ENCODE peak calls at places on chromosomes 12 and 14, in six cellular contexts. N is cardiac fibroblast, Z is neural progenitor cell, S is GM12865, A is GM23338, B is fibroblast of mammary gland. E is an unnamed sample.

GRCh38 chr12:56267443-56268071 is 815 bp downstream of the COQ10A start:
- DNase-seq in N (peak), A (peak), B (peak), Z (peak), S (peak), E (no peak)

GRCh38 chr12:62653740-62654139 is 187.1 kb downstream of the MON2 start:
- DNase-seq in Z (peak), N (no peak), A (peak), S (no peak), B (no peak), E (no peak)

GRCh38 chr14:61584258-61584657 is 111.1 kb upstream of the HIF1A start:
- DNase-seq in A (no peak), N (peak), S (no peak), Z (no peak), B (peak), E (no peak)

GRCh38 chr12:3220382-3221321 is 143.5 kb downstream of the TSPAN9 start:
- DNase-seq in A (no peak), S (no peak), N (no peak), B (no peak), Z (no peak), E (no peak)

GRCh38 chr12:8827551-8828347 is 5.3 kb downstream of the A2ML1 start:
- DNase-seq in B (no peak), Z (no peak), N (no peak), S (no peak), A (no peak), E (no peak)

GRCh38 chr12:20493924-20494323 is 125.6 kb downstream of the PDE3A start:
- DNase-seq in A (no peak), Z (no peak), N (peak), S (no peak), B (no peak), E (no peak)

GRCh38 chr14:63276492-63277342 is 42.0 kb downstream of the GPHB5 start:
- DNase-seq in B (peak), Z (peak), N (peak), S (peak), A (peak), E (peak)

GRCh38 chr14:61129168-61129745 is 148.2 kb downstream of the SLC38A6 start:
- DNase-seq in S (no peak), A (no peak), N (no peak), Z (no peak), B (no peak), E (no peak)

GRCh38 chr12:52903285-52903854 is 1.5 kb downstream of the KRT8 start:
- DNase-seq in S (peak), B (peak), A (peak), N (peak), Z (peak), E (peak)

GRCh38 chr12:111063296-111064026 is 143.1 kb upstream of the MYL2 start:
- DNase-seq in S (no peak), B (peak), Z (no peak), N (peak), A (no peak), E (no peak)

GRCh38 chr12:72072613-72073212 is 134.1 kb downstream of the TPH2 start:
- DNase-seq in A (no peak), S (no peak), B (no peak), N (no peak), Z (no peak), E (no peak)

GRCh38 chr14:93936245-93936644 is 9.1 kb downstream of the FAM181A start:
- DNase-seq in B (no peak), A (peak), N (no peak), Z (peak), S (peak), E (no peak)

GRCh38 chr12:62631531-62632520 is 165.2 kb downstream of the MON2 start:
- DNase-seq in A (peak), S (peak), B (peak), Z (peak), N (peak), E (peak)

GRCh38 chr12:48442191-48442828 is 30.0 kb upstream of the ANP32D start:
- DNase-seq in Z (peak), N (no peak), A (peak), S (peak), B (no peak), E (no peak)

GRCh38 chr12:114920828-114921579 is 237.0 kb upstream of the TBX3 start:
- DNase-seq in A (no peak), B (peak), S (no peak), N (peak), Z (no peak), E (no peak)

GRCh38 chr14:104752338-104752734 is 611 bp upstream of the SIVA1 start:
- DNase-seq in S (no peak), B (no peak), A (no peak), Z (no peak), N (no peak), E (no peak)

GRCh38 chr14:86799244-86799647 is 1193.7 kb downstream of the GALC start:
- DNase-seq in S (no peak), N (peak), B (peak), A (no peak), Z (no peak), E (peak)
- TF ChIP-seq CTCF in S (no peak), N (no peak), B (peak), A (no peak), Z (no peak), E (no peak)

GRCh38 chr12:51059086-51059485 is 11.0 kb downstream of the LETMD1 start:
- DNase-seq in S (no peak), B (no peak), A (no peak), N (no peak), Z (no peak), E (no peak)
- TF ChIP-seq CTCF in S (no peak), B (no peak), A (no peak), N (no peak), Z (no peak), E (no peak)

GRCh38 chr12:77734489-77734888 is 96.2 kb upstream of the NAV3 start:
- DNase-seq in S (no peak), N (peak), Z (no peak), B (peak), A (no peak), E (no peak)

GRCh38 chr12:77741974-77742517 is 88.6 kb upstream of the NAV3 start:
- DNase-seq in S (no peak), A (no peak), Z (no peak), B (no peak), N (no peak), E (no peak)

DNA sequence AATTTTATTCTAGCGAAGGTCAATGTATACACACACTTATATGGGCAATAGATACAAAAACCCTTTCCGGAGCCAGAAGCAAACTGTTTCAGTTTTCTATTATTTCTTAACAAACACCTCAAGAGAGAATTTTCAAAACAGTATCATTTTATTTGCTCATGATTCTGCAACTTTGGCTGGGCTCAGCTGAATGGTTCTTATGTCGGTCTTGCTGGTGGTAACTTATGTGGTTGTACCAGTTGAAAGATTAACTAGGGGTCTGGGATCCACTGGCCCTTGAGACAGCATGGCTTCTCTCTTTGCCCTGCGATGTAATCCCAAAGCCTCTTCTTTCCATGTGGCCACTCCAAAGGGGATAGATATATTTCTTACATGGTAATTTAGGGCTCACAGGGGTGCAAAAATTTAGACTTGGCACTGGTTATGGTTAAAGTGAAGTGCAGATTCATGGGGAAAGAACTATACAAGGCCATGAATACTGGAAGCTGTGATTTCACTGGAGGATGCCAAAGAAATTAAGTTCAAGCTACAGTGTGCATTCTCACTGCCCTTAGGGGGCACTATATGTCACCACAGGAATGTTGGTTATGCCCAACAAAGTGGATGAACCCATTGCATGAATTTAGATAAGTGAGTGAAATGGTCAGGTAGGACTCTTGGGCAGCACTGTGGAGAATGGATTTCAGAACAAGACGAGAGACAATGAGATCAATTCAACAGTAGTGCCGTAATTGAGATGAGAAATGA is 94.3 kb upstream of the NAV3 start:
- DNase-seq in N (no peak), S (no peak), A (no peak), B (no peak), Z (no peak), E (no peak)
- TF ChIP-seq CTCF in N (no peak), S (no peak), A (peak), B (no peak), Z (no peak), E (no peak)

GRCh38 chr12:6927999-6928702 is 392 bp downstream of the ATN1 start:
- DNase-seq in A (peak), Z (peak), N (no peak), B (no peak), S (no peak), E (no peak)

GRCh38 chr12:6925239-6925542 is 2.6 kb upstream of the ATN1 start:
- DNase-seq in Z (peak), S (no peak), B (no peak), N (no peak), A (no peak), E (no peak)

GRCh38 chr12:6927379-6927991 is at the start of gene ATN1:
- DNase-seq in N (peak), S (no peak), B (peak), Z (peak), A (peak), E (no peak)

GRCh38 chr12:6923851-6924250 is 3.9 kb upstream of the ATN1 start:
- DNase-seq in A (no peak), B (no peak), S (no peak), N (no peak), Z (no peak), E (no peak)

DNA sequence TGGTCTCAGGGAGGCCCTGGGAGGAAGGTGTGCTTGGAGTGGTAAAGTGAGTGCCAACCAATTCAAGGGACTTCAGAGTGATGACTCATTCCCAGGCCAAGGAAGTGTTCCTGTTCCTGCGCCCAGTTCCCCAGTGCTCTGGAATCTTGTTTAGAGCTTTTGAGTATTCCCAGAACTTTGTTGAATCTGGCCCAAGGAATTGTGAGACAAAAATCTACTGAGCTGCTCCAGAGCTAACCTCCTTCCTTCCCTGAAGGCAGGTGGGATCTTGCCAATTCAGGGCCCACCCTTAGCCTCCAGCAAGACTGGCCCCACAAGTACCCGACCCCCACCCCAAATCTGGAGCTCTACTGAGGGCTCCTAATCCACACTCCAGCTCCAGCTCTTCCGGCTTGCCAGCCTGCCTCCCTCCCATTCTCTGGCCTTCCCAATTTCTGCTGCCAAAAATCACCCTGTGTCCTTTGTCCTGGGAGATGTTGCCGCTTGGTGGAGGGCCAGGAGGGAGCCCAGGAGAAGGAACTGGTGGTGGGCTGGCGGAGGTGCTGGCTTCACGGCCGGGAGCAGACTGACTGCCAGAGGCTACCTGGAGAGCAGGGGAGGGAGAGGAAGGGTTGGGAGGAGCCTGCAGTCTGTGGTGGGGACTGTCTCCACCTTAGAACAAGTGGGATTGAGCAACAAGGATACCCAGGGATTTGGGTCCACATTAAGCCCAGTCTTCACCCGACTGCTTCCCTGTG is 2.0 kb upstream of the ATN1 start:
- DNase-seq in N (peak), Z (peak), A (peak), B (peak), S (no peak), E (no peak)
- TF ChIP-seq CTCF in N (no peak), Z (no peak), A (no peak), B (no peak), S (no peak), E (no peak)

GRCh38 chr14:48914382-48914781 is 671.8 kb downstream of the RPS29 start:
- DNase-seq in N (no peak), A (no peak), B (no peak), Z (no peak), S (no peak), E (no peak)
- TF ChIP-seq CTCF in N (no peak), A (no peak), B (no peak), Z (no peak), S (no peak), E (no peak)